ENCODE peak calls at places on chromosomes 4 and X, in five cellular contexts. O is HCT116, A is spleen, C is breast epithelium, W is vagina. M is an unnamed sample. For H3K36me3, the result is how much of the 10 kb centered on the place peaks cover.

GRCh38 chr4:123043013-123043412 is 120.6 kb upstream of the NUDT6 start:
- DNase-seq in O (peak), A (no peak), C (no peak), W (no peak), M (no peak)

GRCh38 chr4:174156239-174156826 is 127.1 kb downstream of the FBXO8 start:
- DNase-seq in O (peak), A (no peak), C (no peak), W (no peak), M (no peak)

GRCh38 chrX:39381446-39381845 is 580.2 kb downstream of the MID1IP1 start:
- DNase-seq in O (no peak), A (no peak), C (no peak), W (no peak), M (no peak)

GRCh38 chr4:54930226-54930625 is 195.2 kb downstream of the KDR start:
- DNase-seq in O (no peak), A (no peak), C (no peak), W (no peak), M (no peak)

GRCh38 chr4:140255467-140255866 is 101.5 kb upstream of the MAML3 start:
- DNase-seq in O (no peak), A (no peak), C (no peak), W (no peak), M (no peak)

GRCh38 chr4:26412381-26413372 is 77.6 kb downstream of the CCKAR start:
- DNase-seq in O (no peak), A (no peak), C (no peak), W (no peak), M (no peak)

GRCh38 chrX:136227948-136228584 is 23.1 kb downstream of the MAP7D3 start:
- DNase-seq in O (no peak), A (no peak), C (no peak), W (no peak), M (no peak)

GRCh38 chr4:129900430-129900953 is 804.5 kb downstream of the C4orf33 start:
- DNase-seq in O (no peak), A (no peak), C (no peak), W (no peak), M (no peak)

GRCh38 chr4:162131256-162131655 is 32.5 kb downstream of the FSTL5 start:
- DNase-seq in O (no peak), A (no peak), C (no peak), W (no peak), M (no peak)

GRCh38 chrX:38732866-38733265 is 68.4 kb upstream of the MID1IP1 start:
- DNase-seq in O (no peak), A (no peak), C (no peak), W (no peak), M (no peak)

GRCh38 chr4:90318208-90318607 is 191.0 kb downstream of the CCSER1 start:
- DNase-seq in O (peak), A (no peak), C (no peak), W (no peak), M (no peak)

GRCh38 chrX:149491812-149492211 is 13.3 kb downstream of the IDS start:
- DNase-seq in O (no peak), A (no peak), C (no peak), W (no peak), M (no peak)

GRCh38 chr4:110487873-110488272 is 11.9 kb downstream of the ENPEP start:
- DNase-seq in O (no peak), A (no peak), C (no peak), W (no peak), M (no peak)

GRCh38 chr4:104494822-104495559 is at the start of gene CXXC4:
- DNase-seq in O (peak), A (peak), C (peak), W (no peak), M (peak)

GRCh38 chrX:19225906-19226305 is 103.6 kb upstream of the ADGRG2 start:
- DNase-seq in O (no peak), A (no peak), C (no peak), W (no peak), M (no peak)

GRCh38 chrX:74431807-74432206 is 10.5 kb downstream of the SLC16A2 start:
- DNase-seq in O (no peak), A (no peak), C (no peak), W (no peak), M (no peak)

GRCh38 chrX:9770319-9770718 is 4.7 kb upstream of the GPR143 start:
- DNase-seq in O (no peak), A (no peak), C (no peak), W (no peak), M (no peak)

GRCh38 chr4:1720163-1720983 is 750 bp downstream of the TMEM129 start:
- DNase-seq in O (no peak), A (peak), C (no peak), W (no peak), M (no peak)

GRCh38 chr4:53908661-53909078 is 155.7 kb downstream of the CHIC2 start:
- DNase-seq in O (peak), A (no peak), C (no peak), W (no peak), M (no peak)

GRCh38 chr4:158169931-158170690 is 2.7 kb downstream of the GASK1B start:
- DNase-seq in O (no peak), A (no peak), C (no peak), W (no peak), M (no peak)

GRCh38 chr4:5953003-5953951 is 60.4 kb upstream of the CRMP1 start:
- DNase-seq in O (no peak), A (peak), C (no peak), W (no peak), M (peak)

GRCh38 chr4:169795585-169795984 is 37.8 kb upstream of the HPF1 start:
- DNase-seq in O (no peak), A (no peak), C (no peak), W (no peak), M (no peak)

GRCh38 chr4:120052840-120053239 is 13.8 kb downstream of the MAD2L1 start:
- DNase-seq in O (no peak), A (no peak), C (no peak), W (no peak), M (no peak)

GRCh38 chr4:94803181-94803580 is 45.4 kb downstream of the BMPR1B start:
- DNase-seq in O (no peak), A (no peak), C (no peak), W (no peak), M (no peak)

GRCh38 chrX:38233891-38234807 is 13.5 kb upstream of the SRPX start:
- DNase-seq in O (no peak), A (no peak), C (no peak), W (no peak), M (no peak)

GRCh38 chrX:110436497-110436896 is 77.8 kb downstream of the RTL9 start:
- DNase-seq in O (no peak), A (no peak), C (no peak), W (no peak), M (no peak)

GRCh38 chr4:17511041-17511949 is 595 bp downstream of the QDPR start:
- DNase-seq in O (peak), A (peak), C (no peak), W (no peak), M (peak)

GRCh38 chr4:98517444-98518021 is 140.9 kb downstream of the TSPAN5 start:
- DNase-seq in O (no peak), A (no peak), C (no peak), W (peak), M (no peak)

GRCh38 chr4:28558871-28559270 is 1698.2 kb downstream of the STIM2 start:
- DNase-seq in O (no peak), A (no peak), C (no peak), W (no peak), M (no peak)

GRCh38 chrX:153061732-153062131 is 5.5 kb downstream of the PNMA3 start:
- DNase-seq in O (no peak), A (no peak), C (no peak), W (no peak), M (no peak)

GRCh38 chr4:108049406-108049805 is 59.7 kb downstream of the HADH start:
- DNase-seq in O (no peak), A (no peak), C (no peak), W (no peak), M (no peak)

GRCh38 chrX:118862990-118863389 is 39.4 kb downstream of the ZCCHC12 start:
- DNase-seq in O (no peak), A (no peak), C (no peak), W (no peak), M (no peak)

GRCh38 chr4:19159874-19160273 is 1091.8 kb upstream of the SLIT2 start:
- DNase-seq in O (no peak), A (no peak), C (no peak), W (no peak), M (no peak)

GRCh38 chr4:173591760-173592159 is 61.7 kb upstream of the HAND2 start:
- DNase-seq in O (peak), A (no peak), C (no peak), W (no peak), M (no peak)

GRCh38 chr4:13284932-13285331 is 199.2 kb downstream of the RAB28 start:
- DNase-seq in O (no peak), A (no peak), C (no peak), W (no peak), M (no peak)

GRCh38 chrX:153649178-153649914 is 2.3 kb downstream of the DUSP9 start:
- DNase-seq in O (no peak), A (peak), C (peak), W (no peak), M (peak)

DNA sequence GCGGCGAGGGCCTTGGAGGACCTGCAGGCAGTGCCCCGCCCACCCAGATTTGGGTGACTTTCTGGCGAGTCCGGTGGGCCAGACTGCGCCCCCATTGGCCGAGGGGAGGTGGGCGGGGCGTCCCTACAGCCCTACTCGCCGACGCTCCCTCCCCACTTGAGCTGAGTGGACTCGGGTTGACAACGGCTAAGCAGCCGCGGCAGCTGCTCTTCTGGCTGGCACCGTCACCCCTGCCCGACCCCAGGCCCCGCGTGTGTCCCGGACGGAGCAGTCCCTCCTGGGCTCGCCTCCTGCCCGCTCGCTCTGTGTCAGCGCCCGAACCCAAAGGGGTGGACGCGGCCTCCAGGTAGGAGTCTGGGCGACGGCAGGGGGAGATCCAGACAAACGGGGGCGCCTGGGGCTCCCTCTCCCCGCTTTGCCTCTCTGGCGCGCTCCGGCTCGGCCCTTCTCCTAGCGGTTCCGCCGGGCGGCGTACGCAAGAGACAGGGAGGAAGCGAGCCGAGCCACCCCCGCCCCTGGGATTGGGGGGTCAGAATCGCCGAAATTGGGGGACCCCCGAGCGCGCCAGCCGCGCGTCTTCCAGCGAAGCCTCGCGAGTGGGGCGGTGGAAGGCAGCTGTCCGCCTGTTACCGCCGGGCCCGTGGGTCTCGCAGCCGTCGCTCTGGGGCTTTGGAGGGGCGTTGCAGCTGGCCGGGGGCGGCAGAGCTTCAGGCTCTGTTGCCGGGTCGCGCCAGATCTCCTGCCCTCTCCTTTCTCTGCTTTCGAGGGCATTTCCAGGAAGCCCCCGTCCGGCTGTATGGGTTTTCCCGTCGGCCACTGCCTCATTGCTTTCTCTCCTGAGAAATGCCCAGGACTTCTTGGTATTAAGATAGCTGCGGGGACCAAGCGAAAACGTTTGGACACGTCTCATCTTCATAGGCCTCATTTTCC is 46.3 kb downstream of the STARD8 start:
- DNase-seq in O (no peak), A (peak), C (no peak), W (no peak), M (peak)
- TF ChIP-seq POLR2A in O (no peak), A (peak), C (no peak), W (no peak), M (no peak)

GRCh38 chr4:103026868-103027267 is 7.4 kb upstream of the SLC9B1 start:
- DNase-seq in O (no peak), A (no peak), C (no peak), W (no peak), M (no peak)
- H3K36me3 ChIP-seq in O (under half), A (under half), C (under half), W (under half), M (under half)

DNA sequence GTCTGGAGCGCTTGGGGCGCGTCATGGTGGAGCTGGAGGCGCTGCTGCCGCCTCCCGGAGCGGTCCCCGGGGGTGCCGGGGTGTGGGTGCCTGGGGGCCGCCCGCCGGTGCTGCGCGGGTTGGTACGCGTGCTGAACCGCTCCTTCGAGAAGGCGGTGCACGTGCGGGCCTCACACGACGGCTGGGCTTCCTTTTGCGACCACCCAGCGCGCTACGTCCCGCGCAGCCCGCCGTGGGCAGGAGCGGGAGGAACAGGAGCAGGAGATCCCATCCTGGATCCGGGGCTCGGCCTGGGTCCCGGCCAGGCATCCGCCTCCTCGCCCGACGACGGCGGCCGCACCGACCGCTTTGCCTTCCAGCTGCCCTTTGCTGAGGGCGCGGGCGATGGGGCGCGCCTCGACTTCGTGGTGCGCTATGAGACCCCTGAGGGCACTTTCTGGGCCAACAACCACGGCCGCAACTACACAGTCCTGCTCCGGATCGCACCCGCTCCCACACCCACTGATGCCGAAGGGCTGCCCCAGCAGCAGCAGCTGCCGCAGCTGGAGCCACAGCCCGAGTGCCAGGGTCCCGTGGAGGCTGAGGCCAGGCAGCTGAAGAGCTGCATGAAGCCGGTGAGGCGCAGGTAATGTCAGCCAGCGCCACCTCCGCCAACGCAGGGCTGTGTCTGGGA is 792 bp downstream of the PPP1R3F start:
- DNase-seq in O (no peak), A (peak), C (no peak), W (no peak), M (peak)
- TF ChIP-seq POLR2AphosphoS5 in O (no peak), A (no peak), C (no peak), W (no peak), M (no peak)

GRCh38 chr4:81398379-81398778 is 73.3 kb downstream of the RASGEF1B start:
- DNase-seq in O (no peak), A (no peak), C (no peak), W (no peak), M (no peak)
- TF ChIP-seq POLR2A in O (no peak), A (no peak), C (no peak), W (no peak), M (no peak)

DNA sequence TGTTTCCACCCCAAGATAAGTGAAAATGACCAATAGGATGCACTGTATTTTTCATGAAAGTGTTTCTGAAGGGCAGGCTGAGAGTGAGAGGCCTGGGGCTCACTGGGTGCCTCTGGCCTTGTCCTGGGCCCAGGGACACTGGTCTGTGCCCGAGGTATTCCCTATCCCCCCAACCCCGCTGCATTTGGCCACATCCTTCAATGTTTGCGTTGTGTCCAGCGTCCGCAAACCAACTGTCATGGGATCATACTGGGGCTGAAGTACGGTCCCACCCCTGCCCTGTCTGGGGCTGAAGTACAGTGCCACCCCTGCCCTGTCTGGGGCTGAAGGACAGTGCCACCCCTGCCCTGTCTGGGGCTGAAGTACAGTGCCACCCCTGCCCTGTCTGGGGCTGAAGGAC is 22.0 kb upstream of the MSANTD1 start:
- DNase-seq in O (no peak), A (no peak), C (no peak), W (no peak), M (no peak)
- H3K36me3 ChIP-seq in O (under half), A (half or more), C (under half), W (under half), M (half or more)

GRCh38 chr4:121666091-121666679 is 30.6 kb downstream of the ANXA5 start:
- DNase-seq in O (no peak), A (no peak), C (no peak), W (no peak), M (no peak)
- TF ChIP-seq POLR2AphosphoS5 in O (no peak), A (no peak), C (no peak), W (no peak), M (no peak)

GRCh38 chr4:71375494-71375893 is 36.7 kb downstream of the SLC4A4 start:
- DNase-seq in O (no peak), A (no peak), C (no peak), W (no peak), M (no peak)
- TF ChIP-seq POLR2A in O (no peak), A (no peak), C (no peak), W (no peak), M (no peak)